ENCODE peak calls at places on chromosomes 7 and 10, in nine cellular contexts. N is GM23248, L is HCT116, C is K562, G is H9, D is fibroblast of lung, X is astrocyte, U is GM12878, Z is endothelial cell of umbilical vein. M is an unnamed sample. For H3K4me1, H3K79me2 and H3K9me3, the result is how much of the 10 kb centered on the place peaks cover.

GRCh38 chr10:83012866-83013265 is 1126.4 kb upstream of the GHITM start:
- DNase-seq in D (peak), N (peak), Z (no peak), G (no peak), L (no peak), U (no peak), X (peak), C (no peak), M (no peak)

GRCh38 chr10:30435068-30435422 is 1.1 kb downstream of the MAP3K8 start:
- DNase-seq in C (no peak), X (peak), L (no peak), D (peak), Z (no peak), N (peak), G (no peak), U (no peak), M (no peak)

GRCh38 chr10:119041332-119041731 is 11.8 kb downstream of the NANOS1 start:
- DNase-seq in Z (no peak), U (no peak), D (no peak), C (no peak), N (no peak), L (no peak), X (no peak), G (no peak), M (no peak)

GRCh38 chr10:43265799-43266721 is 805 bp downstream of the RASGEF1A start:
- DNase-seq in Z (no peak), X (no peak), N (peak), C (peak), U (no peak), G (peak), D (no peak), L (no peak), M (no peak)

GRCh38 chr7:378041-378420 is 88.1 kb downstream of the FOXL3 start:
- DNase-seq in G (no peak), U (no peak), Z (no peak), D (no peak), X (no peak), N (no peak), L (no peak), C (no peak), M (no peak)

GRCh38 chr7:8638076-8638475 is 204.7 kb downstream of the NXPH1 start:
- DNase-seq in C (no peak), D (peak), G (no peak), X (no peak), N (no peak), Z (no peak), L (no peak), U (no peak), M (no peak)

GRCh38 chr10:128031216-128031615 is 95.0 kb downstream of the MKI67 start:
- DNase-seq in U (no peak), N (no peak), L (no peak), Z (no peak), X (no peak), C (no peak), G (no peak), D (no peak), M (no peak)

GRCh38 chr10:24305551-24306506 is 96.9 kb downstream of the KIAA1217 start:
- DNase-seq in G (no peak), L (no peak), Z (no peak), N (no peak), U (no peak), D (peak), C (no peak), X (peak), M (no peak)

GRCh38 chr10:128511284-128511683 is 385.1 kb upstream of the MKI67 start:
- DNase-seq in D (no peak), N (no peak), X (no peak), G (no peak), Z (no peak), U (no peak), L (no peak), C (no peak), M (no peak)

GRCh38 chr7:107528461-107528860 is 35.3 kb downstream of the COG5 start:
- DNase-seq in L (no peak), D (peak), G (no peak), U (no peak), N (peak), Z (peak), C (no peak), X (peak), M (no peak)

GRCh38 chr10:5234106-5234877 is 37.7 kb downstream of the AKR1C4 start:
- DNase-seq in X (no peak), L (no peak), C (no peak), N (peak), D (no peak), Z (no peak), G (no peak), U (no peak), M (no peak)

GRCh38 chr7:116574025-116574822 is 49.4 kb downstream of the CAV1 start:
- DNase-seq in N (peak), X (no peak), U (no peak), C (no peak), G (no peak), Z (peak), L (no peak), D (no peak), M (no peak)

GRCh38 chr7:3923307-3923918 is 622.4 kb downstream of the SDK1 start:
- DNase-seq in U (no peak), N (no peak), L (no peak), C (no peak), Z (no peak), X (no peak), G (no peak), D (no peak), M (no peak)

DNA sequence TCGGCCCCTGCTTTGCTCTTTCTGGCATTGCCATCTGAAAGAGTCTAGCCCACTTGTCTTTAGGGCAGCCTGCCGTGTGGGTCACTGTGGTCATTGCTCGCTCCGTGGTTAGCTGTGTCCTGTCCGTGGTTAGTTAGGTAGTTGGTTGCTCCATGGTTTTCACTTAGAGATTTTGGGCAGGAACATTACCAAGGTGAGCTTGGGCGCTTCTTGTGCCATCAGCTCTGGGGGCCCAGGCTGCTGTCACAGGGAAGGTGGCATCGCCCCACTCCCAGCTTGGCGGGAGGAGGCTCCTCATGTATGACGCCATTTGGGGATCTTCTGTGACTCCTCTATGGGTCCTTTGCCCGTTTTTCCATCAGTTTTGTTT is 53.1 kb downstream of the INPP5A start:
- DNase-seq in L (no peak), Z (no peak), D (peak), C (no peak), X (no peak), G (no peak), N (no peak), U (no peak), M (no peak)
- H3K4me1 ChIP-seq in L (under half), Z (under half), D (under half), C (under half), X (under half), G (under half), N (under half), U (under half), M (under half)

GRCh38 chr10:77592510-77592909 is 45.1 kb downstream of the KCNMA1 start:
- DNase-seq in Z (no peak), X (no peak), C (no peak), D (no peak), N (no peak), U (no peak), G (no peak), L (no peak), M (no peak)

GRCh38 chr10:77591238-77591880 is 46.2 kb downstream of the KCNMA1 start:
- DNase-seq in C (no peak), D (no peak), G (no peak), X (no peak), Z (no peak), N (no peak), L (no peak), U (no peak), M (no peak)

GRCh38 chr10:77592946-77593636 is 44.5 kb downstream of the KCNMA1 start:
- DNase-seq in G (no peak), X (peak), U (no peak), Z (peak), C (no peak), D (peak), N (peak), L (peak), M (no peak)

GRCh38 chr10:77597560-77597959 is 40.0 kb downstream of the KCNMA1 start:
- DNase-seq in N (no peak), D (no peak), C (no peak), Z (no peak), X (no peak), U (no peak), G (no peak), L (no peak), M (no peak)

DNA sequence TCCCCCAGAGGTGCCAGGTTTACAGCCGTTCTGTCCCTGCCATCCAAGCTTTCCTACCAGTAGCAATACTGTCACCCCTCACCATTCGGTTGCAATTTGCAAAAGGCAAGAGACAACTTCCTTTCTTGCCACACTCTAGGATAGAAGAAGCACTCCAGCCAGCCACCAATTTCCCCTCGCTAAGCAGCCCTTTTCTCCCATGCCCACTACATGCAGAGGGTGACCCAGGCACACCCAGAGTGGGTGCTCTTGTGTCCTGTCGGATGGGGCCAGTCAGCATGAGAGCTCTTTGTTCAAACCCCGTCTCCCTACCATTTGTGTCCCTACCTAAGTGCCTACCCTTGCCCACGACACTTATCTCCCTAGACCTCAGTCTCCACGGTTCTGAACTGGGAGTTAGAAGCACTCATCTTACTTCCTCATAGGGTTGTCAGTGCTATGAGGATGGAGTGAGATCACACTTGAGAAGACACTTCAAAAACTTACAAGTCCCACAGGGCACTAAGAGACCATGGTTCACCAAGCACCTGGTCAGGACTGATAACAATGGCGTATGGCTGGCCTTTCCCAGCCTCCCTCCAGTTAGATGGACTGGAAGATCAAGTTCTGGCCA is 43.3 kb downstream of the KCNMA1 start:
- DNase-seq in D (no peak), G (no peak), U (no peak), Z (no peak), C (no peak), L (no peak), N (no peak), X (no peak), M (no peak)
- H3K79me2 ChIP-seq in D (under half), G (under half), U (under half), Z (under half), C (under half), L (under half), N (under half), X (under half), M (under half)

GRCh38 chr7:146844405-146844804 is 727.8 kb downstream of the CNTNAP2 start:
- DNase-seq in N (no peak), U (no peak), G (no peak), X (no peak), D (no peak), C (no peak), L (no peak), Z (no peak), M (no peak)
- H3K9me3 ChIP-seq in N (under half), U (under half), G (under half), X (under half), D (under half), C (under half), L (under half), Z (under half), M (under half)

GRCh38 chr10:660413-660979 is 29.0 kb downstream of the DIP2C start:
- DNase-seq in Z (no peak), U (no peak), L (no peak), D (no peak), C (no peak), G (no peak), N (no peak), X (no peak), M (no peak)

GRCh38 chr10:663466-663751 is 26.1 kb downstream of the DIP2C start:
- DNase-seq in D (no peak), G (no peak), Z (no peak), C (no peak), U (no peak), X (no peak), N (no peak), L (no peak), M (no peak)

GRCh38 chr10:660980-661890 is 28.2 kb downstream of the DIP2C start:
- DNase-seq in U (no peak), C (no peak), D (no peak), X (no peak), G (no peak), N (no peak), Z (no peak), L (no peak), M (no peak)

GRCh38 chr10:662686-663465 is 26.6 kb downstream of the DIP2C start:
- DNase-seq in G (no peak), X (no peak), Z (no peak), C (no peak), N (no peak), D (no peak), L (no peak), U (no peak), M (no peak)

GRCh38 chr10:661891-662605 is 27.4 kb downstream of the DIP2C start:
- DNase-seq in X (no peak), C (no peak), U (no peak), G (no peak), D (no peak), L (no peak), Z (no peak), N (no peak), M (no peak)
- H3K4me1 ChIP-seq in X (under half), C (under half), U (under half), G (under half), D (under half), L (under half), Z (under half), N (under half), M (under half)

DNA sequence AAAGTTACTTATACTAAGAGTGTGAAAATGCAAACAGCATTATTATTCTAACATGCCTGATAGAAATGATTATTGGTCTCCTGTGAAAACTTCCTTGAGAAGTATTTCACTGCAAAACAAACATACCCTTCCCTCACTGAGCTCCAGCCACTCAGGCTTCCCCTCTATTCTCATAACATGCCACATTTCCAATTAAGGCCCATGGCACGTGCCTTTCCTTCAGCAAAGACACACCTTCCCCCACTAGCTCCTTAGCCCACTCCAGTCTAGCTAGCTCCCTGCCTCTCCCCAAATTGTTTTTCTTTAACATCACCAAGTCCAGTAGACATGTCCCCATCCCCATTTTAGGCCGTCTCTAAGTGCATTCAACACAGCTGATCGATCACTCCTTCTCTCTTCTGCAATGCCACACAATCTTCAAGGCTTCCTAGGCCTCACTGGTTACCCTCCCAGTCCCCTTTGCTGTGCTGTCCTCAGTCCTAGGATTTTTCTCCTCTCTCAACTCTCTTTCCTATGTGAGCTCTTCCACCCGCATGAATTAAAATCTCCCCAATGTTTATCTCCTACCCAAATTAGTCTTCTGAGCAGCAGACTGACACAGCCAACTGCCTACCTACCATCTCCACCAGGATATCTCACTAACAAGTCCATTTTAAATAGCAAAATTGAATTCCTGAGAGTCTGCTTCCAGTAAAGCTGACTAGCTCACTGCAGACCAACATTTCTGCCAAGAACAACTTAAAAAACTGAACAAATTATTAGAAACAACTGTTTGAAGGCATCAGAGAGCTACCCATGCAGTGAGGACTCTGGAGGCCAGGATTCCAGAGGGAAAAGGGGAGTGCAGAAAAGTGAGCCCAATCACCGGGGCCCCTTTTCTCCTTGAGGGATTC is 11.9 kb downstream of the CYTH3 start:
- DNase-seq in L (no peak), U (no peak), X (peak), D (peak), G (no peak), N (peak), C (no peak), Z (no peak), M (no peak)
- H3K79me2 ChIP-seq in L (half or more), U (half or more), X (half or more), D (half or more), G (under half), N (half or more), C (half or more), Z (under half), M (under half)

DNA sequence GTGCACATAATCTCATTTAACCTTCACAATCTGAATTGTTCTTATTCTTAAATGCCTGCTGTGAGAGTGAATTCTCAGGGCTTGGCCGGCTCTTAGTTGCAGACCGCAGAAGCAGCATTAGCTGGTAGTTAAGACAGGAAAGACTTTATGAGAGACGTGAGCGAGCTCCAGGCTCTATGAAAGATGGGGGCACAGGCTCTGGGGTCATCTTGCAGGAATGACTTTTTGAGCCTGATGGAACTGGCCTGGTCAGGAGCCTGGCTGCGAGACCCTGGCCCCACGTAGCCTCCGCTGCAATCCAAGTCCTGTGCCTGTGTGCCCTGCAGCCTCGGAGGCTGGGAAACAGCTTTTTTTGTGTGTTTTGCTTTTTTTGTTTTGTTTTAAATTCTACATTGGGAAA is 958.8 kb upstream of the ZNF722 start:
- DNase-seq in C (no peak), N (no peak), D (no peak), L (no peak), X (no peak), G (no peak), U (no peak), Z (no peak), M (no peak)
- H3K9me3 ChIP-seq in C (under half), N (under half), D (under half), L (under half), X (under half), G (half or more), U (under half), Z (under half), M (under half)

GRCh38 chr7:135147341-135147898 is 452 bp upstream of the TMEM140 start:
- DNase-seq in D (no peak), U (no peak), X (no peak), N (peak), C (peak), G (no peak), L (no peak), Z (peak), M (no peak)
- H3K4me1 ChIP-seq in D (under half), U (under half), X (under half), N (under half), C (under half), G (under half), L (under half), Z (half or more), M (under half)

GRCh38 chr7:20786049-20786412 is 655 bp downstream of the SP8 start:
- DNase-seq in N (no peak), U (no peak), D (no peak), Z (no peak), X (no peak), G (no peak), C (no peak), L (no peak), M (no peak)

GRCh38 chr7:20785211-20786048 is 1.3 kb downstream of the SP8 start:
- DNase-seq in L (no peak), C (no peak), X (no peak), D (no peak), U (no peak), N (peak), Z (no peak), G (peak), M (no peak)

GRCh38 chr7:20787658-20788057 is 972 bp upstream of the SP8 start:
- DNase-seq in G (no peak), X (no peak), C (no peak), U (no peak), L (no peak), N (no peak), D (no peak), Z (no peak), M (no peak)

GRCh38 chr7:20786779-20787651 is at the start of gene SP8:
- DNase-seq in L (no peak), N (peak), C (peak), U (no peak), D (peak), X (no peak), Z (peak), G (peak), M (no peak)

GRCh38 chr7:20786421-20786778 is 286 bp downstream of the SP8 start:
- DNase-seq in U (no peak), Z (no peak), N (no peak), C (no peak), X (no peak), L (no peak), D (no peak), G (no peak), M (no peak)
- H3K79me2 ChIP-seq in U (under half), Z (under half), N (under half), C (under half), X (under half), L (under half), D (under half), G (under half), M (under half)

GRCh38 chr7:10696064-10696463 is 277.6 kb upstream of the PHF14 start:
- DNase-seq in D (no peak), L (no peak), Z (no peak), G (no peak), C (no peak), X (no peak), N (no peak), U (no peak), M (no peak)
- H3K9me3 ChIP-seq in D (under half), L (under half), Z (under half), G (under half), C (under half), X (under half), N (under half), U (under half), M (under half)